ENCODE peak calls at places on chromosomes 6 and 20, in four cellular contexts. One of them, this sample, is unnamed.

GRCh38 chr6:133017581-133017980 is 203.2 kb downstream of the RPS12 start:
- DNase-seq in iris pigment epithelial cell: peak
- DNase-seq in HT-29: no peak
- DNase-seq in mesenchymal stem cell: peak
- DNase-seq in this sample: no peak

GRCh38 chr6:134245691-134246090 is 72.2 kb downstream of the SGK1 start:
- DNase-seq in HT-29: no peak
- DNase-seq in mesenchymal stem cell: no peak
- DNase-seq in iris pigment epithelial cell: no peak
- DNase-seq in this sample: no peak

GRCh38 chr6:110188791-110189190 is 8.6 kb downstream of the CDC40 start:
- DNase-seq in mesenchymal stem cell: no peak
- DNase-seq in iris pigment epithelial cell: peak
- DNase-seq in HT-29: no peak
- DNase-seq in this sample: no peak

GRCh38 chr6:148528292-148528691 is 185.7 kb downstream of the SASH1 start:
- DNase-seq in iris pigment epithelial cell: no peak
- DNase-seq in mesenchymal stem cell: no peak
- DNase-seq in HT-29: no peak
- DNase-seq in this sample: no peak

GRCh38 chr20:41769650-41770049 is 151.5 kb upstream of the CHD6 start:
- DNase-seq in mesenchymal stem cell: no peak
- DNase-seq in HT-29: no peak
- DNase-seq in iris pigment epithelial cell: no peak
- DNase-seq in this sample: no peak

GRCh38 chr6:166277021-166277420 is 31.2 kb downstream of the PRR18 start:
- DNase-seq in mesenchymal stem cell: peak
- DNase-seq in iris pigment epithelial cell: no peak
- DNase-seq in HT-29: no peak
- DNase-seq in this sample: no peak

GRCh38 chr20:20134941-20135572 is 82.7 kb downstream of the CFAP61 start:
- DNase-seq in HT-29: no peak
- DNase-seq in mesenchymal stem cell: no peak
- DNase-seq in iris pigment epithelial cell: no peak
- DNase-seq in this sample: no peak

GRCh38 chr6:166942393-166943168 is 13.8 kb downstream of the RNASET2 start:
- DNase-seq in mesenchymal stem cell: no peak
- DNase-seq in iris pigment epithelial cell: peak
- DNase-seq in HT-29: no peak
- DNase-seq in this sample: peak

GRCh38 chr20:44395183-44395962 is 39.9 kb downstream of the HNF4A start:
- DNase-seq in iris pigment epithelial cell: no peak
- DNase-seq in mesenchymal stem cell: no peak
- DNase-seq in HT-29: no peak
- DNase-seq in this sample: no peak

This sample was measured in hepatocyte.